ENCODE peak calls at places on chromosomes 3 and 15, in nine cellular contexts. One of them, this sample, is unnamed.

GRCh38 chr15:58771621-58772235 is 626 bp downstream of the MINDY2 start:
- DNase-seq in heart right ventricle: peak
- DNase-seq in neural crest cell: peak
- DNase-seq in PC-3: peak
- DNase-seq in astrocyte of the cerebellum: no peak
- DNase-seq in cardiac fibroblast: peak
- DNase-seq in thyroid gland: peak
- DNase-seq in fibroblast of pulmonary artery: no peak
- DNase-seq in tibial nerve: peak
- DNase-seq in this sample: no peak

GRCh38 chr15:101013769-101014223 is 94.6 kb downstream of the LRRK1 start:
- DNase-seq in tibial nerve: no peak
- DNase-seq in thyroid gland: no peak
- DNase-seq in fibroblast of pulmonary artery: no peak
- DNase-seq in cardiac fibroblast: no peak
- DNase-seq in heart right ventricle: no peak
- DNase-seq in astrocyte of the cerebellum: no peak
- DNase-seq in PC-3: no peak
- DNase-seq in neural crest cell: no peak
- DNase-seq in this sample: no peak

GRCh38 chr3:103629391-103629790 is 1194.6 kb downstream of the ZPLD1 start:
- DNase-seq in tibial nerve: no peak
- DNase-seq in PC-3: no peak
- DNase-seq in cardiac fibroblast: no peak
- DNase-seq in neural crest cell: no peak
- DNase-seq in astrocyte of the cerebellum: no peak
- DNase-seq in heart right ventricle: no peak
- DNase-seq in fibroblast of pulmonary artery: no peak
- DNase-seq in thyroid gland: no peak
- DNase-seq in this sample: no peak

GRCh38 chr3:102156426-102156825 is 278.4 kb upstream of the ZPLD1 start:
- DNase-seq in neural crest cell: no peak
- DNase-seq in PC-3: peak
- DNase-seq in tibial nerve: no peak
- DNase-seq in fibroblast of pulmonary artery: peak
- DNase-seq in astrocyte of the cerebellum: peak
- DNase-seq in thyroid gland: peak
- DNase-seq in heart right ventricle: no peak
- DNase-seq in cardiac fibroblast: peak
- DNase-seq in this sample: no peak

GRCh38 chr15:65532738-65533051 is 2.4 kb downstream of the HACD3 start:
- DNase-seq in thyroid gland: no peak
- DNase-seq in neural crest cell: no peak
- DNase-seq in heart right ventricle: no peak
- DNase-seq in tibial nerve: no peak
- DNase-seq in PC-3: peak
- DNase-seq in astrocyte of the cerebellum: no peak
- DNase-seq in fibroblast of pulmonary artery: peak
- DNase-seq in cardiac fibroblast: peak
- DNase-seq in this sample: no peak

GRCh38 chr3:141921316-141921715 is 44.9 kb downstream of the ATP1B3 start:
- DNase-seq in heart right ventricle: no peak
- DNase-seq in neural crest cell: no peak
- DNase-seq in fibroblast of pulmonary artery: no peak
- DNase-seq in tibial nerve: no peak
- DNase-seq in thyroid gland: no peak
- DNase-seq in astrocyte of the cerebellum: no peak
- DNase-seq in cardiac fibroblast: no peak
- DNase-seq in PC-3: no peak
- DNase-seq in this sample: no peak

GRCh38 chr3:71103430-71103881 is 480.1 kb downstream of the FOXP1 start:
- DNase-seq in thyroid gland: peak
- DNase-seq in heart right ventricle: peak
- DNase-seq in neural crest cell: no peak
- DNase-seq in astrocyte of the cerebellum: peak
- DNase-seq in fibroblast of pulmonary artery: peak
- DNase-seq in tibial nerve: peak
- DNase-seq in cardiac fibroblast: peak
- DNase-seq in PC-3: peak
- DNase-seq in this sample: no peak

GRCh38 chr15:25939122-25939521 is 76.0 kb upstream of the ATP10A start:
- DNase-seq in thyroid gland: no peak
- DNase-seq in neural crest cell: no peak
- DNase-seq in cardiac fibroblast: no peak
- DNase-seq in heart right ventricle: no peak
- DNase-seq in tibial nerve: no peak
- DNase-seq in astrocyte of the cerebellum: no peak
- DNase-seq in fibroblast of pulmonary artery: no peak
- DNase-seq in PC-3: no peak
- DNase-seq in this sample: no peak

GRCh38 chr3:17422636-17423035 is 319.8 kb downstream of the TBC1D5 start:
- DNase-seq in thyroid gland: no peak
- DNase-seq in astrocyte of the cerebellum: no peak
- DNase-seq in PC-3: no peak
- DNase-seq in neural crest cell: no peak
- DNase-seq in tibial nerve: no peak
- DNase-seq in fibroblast of pulmonary artery: no peak
- DNase-seq in heart right ventricle: no peak
- DNase-seq in cardiac fibroblast: no peak
- DNase-seq in this sample: no peak
- TF ChIP-seq CTCF in thyroid gland: no peak
- TF ChIP-seq CTCF in astrocyte of the cerebellum: no peak
- TF ChIP-seq CTCF in PC-3: no peak
- TF ChIP-seq CTCF in neural crest cell: no peak
- TF ChIP-seq CTCF in tibial nerve: no peak
- TF ChIP-seq CTCF in fibroblast of pulmonary artery: no peak
- TF ChIP-seq CTCF in heart right ventricle: no peak
- TF ChIP-seq CTCF in cardiac fibroblast: no peak
- TF ChIP-seq CTCF in this sample: no peak

GRCh38 chr3:63565220-63565619 is 87.3 kb upstream of the SNTN start:
- DNase-seq in PC-3: no peak
- DNase-seq in fibroblast of pulmonary artery: no peak
- DNase-seq in astrocyte of the cerebellum: no peak
- DNase-seq in heart right ventricle: no peak
- DNase-seq in tibial nerve: no peak
- DNase-seq in cardiac fibroblast: no peak
- DNase-seq in neural crest cell: no peak
- DNase-seq in thyroid gland: no peak
- DNase-seq in this sample: no peak
- TF ChIP-seq CTCF in PC-3: no peak
- TF ChIP-seq CTCF in fibroblast of pulmonary artery: no peak
- TF ChIP-seq CTCF in astrocyte of the cerebellum: no peak
- TF ChIP-seq CTCF in heart right ventricle: no peak
- TF ChIP-seq CTCF in tibial nerve: no peak
- TF ChIP-seq CTCF in cardiac fibroblast: no peak
- TF ChIP-seq CTCF in neural crest cell: no peak
- TF ChIP-seq CTCF in thyroid gland: no peak
- TF ChIP-seq CTCF in this sample: peak

GRCh38 chr15:55707523-55707922 is 35.4 kb downstream of the PRTG start:
- DNase-seq in tibial nerve: no peak
- DNase-seq in astrocyte of the cerebellum: no peak
- DNase-seq in thyroid gland: no peak
- DNase-seq in fibroblast of pulmonary artery: no peak
- DNase-seq in cardiac fibroblast: no peak
- DNase-seq in PC-3: no peak
- DNase-seq in neural crest cell: no peak
- DNase-seq in heart right ventricle: no peak
- DNase-seq in this sample: no peak

GRCh38 chr15:55710286-55710685 is 32.7 kb downstream of the PRTG start:
- DNase-seq in PC-3: no peak
- DNase-seq in fibroblast of pulmonary artery: no peak
- DNase-seq in neural crest cell: no peak
- DNase-seq in thyroid gland: no peak
- DNase-seq in heart right ventricle: no peak
- DNase-seq in astrocyte of the cerebellum: no peak
- DNase-seq in cardiac fibroblast: no peak
- DNase-seq in tibial nerve: no peak
- DNase-seq in this sample: no peak

GRCh38 chr15:55709458-55709857 is 33.5 kb downstream of the PRTG start:
- DNase-seq in neural crest cell: no peak
- DNase-seq in thyroid gland: no peak
- DNase-seq in astrocyte of the cerebellum: no peak
- DNase-seq in cardiac fibroblast: no peak
- DNase-seq in tibial nerve: no peak
- DNase-seq in heart right ventricle: no peak
- DNase-seq in PC-3: peak
- DNase-seq in fibroblast of pulmonary artery: no peak
- DNase-seq in this sample: no peak

GRCh38 chr15:55707985-55708384 is 35.0 kb downstream of the PRTG start:
- DNase-seq in astrocyte of the cerebellum: no peak
- DNase-seq in tibial nerve: no peak
- DNase-seq in fibroblast of pulmonary artery: no peak
- DNase-seq in thyroid gland: no peak
- DNase-seq in cardiac fibroblast: no peak
- DNase-seq in PC-3: no peak
- DNase-seq in neural crest cell: no peak
- DNase-seq in heart right ventricle: no peak
- DNase-seq in this sample: no peak

DNA sequence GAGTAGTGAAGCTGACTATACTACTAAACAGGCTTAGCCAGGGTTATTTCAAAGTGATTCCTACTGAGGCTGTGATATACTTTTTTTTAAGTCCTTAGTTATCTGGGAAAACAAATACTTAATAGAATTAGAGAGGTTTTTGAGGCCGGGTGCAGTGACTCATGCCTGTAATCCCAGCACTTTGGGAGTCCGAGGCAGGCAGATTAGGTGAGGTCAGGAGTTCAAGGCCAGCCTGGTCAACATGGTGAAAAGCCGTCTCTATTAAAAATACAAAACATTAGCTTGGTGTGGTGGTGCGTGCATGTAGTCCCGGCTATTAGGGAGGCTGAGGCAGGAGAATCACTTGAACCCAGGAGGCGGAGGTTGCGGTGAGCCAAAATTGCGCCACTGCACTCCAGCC is 34.2 kb downstream of the PRTG start:
- DNase-seq in fibroblast of pulmonary artery: no peak
- DNase-seq in thyroid gland: no peak
- DNase-seq in neural crest cell: no peak
- DNase-seq in cardiac fibroblast: no peak
- DNase-seq in astrocyte of the cerebellum: no peak
- DNase-seq in heart right ventricle: no peak
- DNase-seq in tibial nerve: no peak
- DNase-seq in PC-3: no peak
- DNase-seq in this sample: no peak
- TF ChIP-seq CTCF in fibroblast of pulmonary artery: no peak
- TF ChIP-seq CTCF in thyroid gland: no peak
- TF ChIP-seq CTCF in neural crest cell: no peak
- TF ChIP-seq CTCF in cardiac fibroblast: no peak
- TF ChIP-seq CTCF in astrocyte of the cerebellum: no peak
- TF ChIP-seq CTCF in heart right ventricle: no peak
- TF ChIP-seq CTCF in tibial nerve: no peak
- TF ChIP-seq CTCF in PC-3: no peak
- TF ChIP-seq CTCF in this sample: no peak

GRCh38 chr3:120423432-120423831 is 27.4 kb downstream of the FSTL1 start:
- DNase-seq in astrocyte of the cerebellum: no peak
- DNase-seq in cardiac fibroblast: no peak
- DNase-seq in neural crest cell: no peak
- DNase-seq in heart right ventricle: no peak
- DNase-seq in PC-3: no peak
- DNase-seq in tibial nerve: no peak
- DNase-seq in fibroblast of pulmonary artery: no peak
- DNase-seq in thyroid gland: no peak
- DNase-seq in this sample: no peak

GRCh38 chr3:120420360-120420759 is 30.4 kb downstream of the FSTL1 start:
- DNase-seq in tibial nerve: no peak
- DNase-seq in fibroblast of pulmonary artery: no peak
- DNase-seq in astrocyte of the cerebellum: no peak
- DNase-seq in thyroid gland: no peak
- DNase-seq in cardiac fibroblast: no peak
- DNase-seq in PC-3: no peak
- DNase-seq in heart right ventricle: no peak
- DNase-seq in neural crest cell: no peak
- DNase-seq in this sample: no peak

GRCh38 chr3:120419797-120420196 is 31.0 kb downstream of the FSTL1 start:
- DNase-seq in astrocyte of the cerebellum: no peak
- DNase-seq in cardiac fibroblast: no peak
- DNase-seq in neural crest cell: no peak
- DNase-seq in thyroid gland: no peak
- DNase-seq in fibroblast of pulmonary artery: no peak
- DNase-seq in tibial nerve: no peak
- DNase-seq in heart right ventricle: peak
- DNase-seq in PC-3: no peak
- DNase-seq in this sample: no peak

GRCh38 chr3:120418866-120419490 is 31.8 kb downstream of the FSTL1 start:
- DNase-seq in fibroblast of pulmonary artery: peak
- DNase-seq in heart right ventricle: peak
- DNase-seq in tibial nerve: no peak
- DNase-seq in PC-3: peak
- DNase-seq in astrocyte of the cerebellum: no peak
- DNase-seq in cardiac fibroblast: peak
- DNase-seq in thyroid gland: peak
- DNase-seq in neural crest cell: no peak
- DNase-seq in this sample: no peak

DNA sequence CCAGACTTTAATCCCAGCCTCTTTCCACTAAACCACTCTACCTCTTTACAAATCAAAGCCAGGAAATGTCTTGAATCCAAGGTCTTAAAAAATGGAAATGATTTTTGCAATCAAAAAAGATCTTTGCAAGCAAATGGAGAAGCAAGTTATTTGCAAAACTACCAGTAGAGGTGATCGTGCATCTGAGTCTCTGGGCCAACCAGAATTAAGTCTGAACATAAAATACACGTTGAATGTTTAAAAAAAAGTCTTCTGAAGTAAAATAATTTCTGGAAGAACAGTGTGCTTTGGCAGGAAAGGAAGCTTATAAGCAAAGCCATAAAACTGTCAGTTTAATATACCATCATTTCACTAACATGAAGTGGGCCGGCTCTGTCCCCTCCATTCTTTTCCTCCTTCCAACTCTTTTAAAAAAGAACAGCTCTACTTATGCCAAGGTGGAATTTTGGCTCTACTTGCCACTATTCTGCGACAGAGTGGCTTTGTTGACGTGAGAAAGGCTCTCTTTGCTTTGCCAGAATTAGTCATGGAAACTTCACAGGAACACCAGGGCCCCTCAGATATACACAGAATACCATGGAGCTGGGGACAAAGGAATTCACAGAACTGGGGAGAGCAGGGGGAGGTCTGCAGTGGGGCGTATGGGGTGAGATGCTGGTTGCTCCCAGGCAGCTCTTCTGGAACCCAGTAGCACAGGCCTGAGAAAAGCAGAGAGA is 29.8 kb downstream of the FSTL1 start:
- DNase-seq in fibroblast of pulmonary artery: peak
- DNase-seq in astrocyte of the cerebellum: peak
- DNase-seq in tibial nerve: no peak
- DNase-seq in thyroid gland: no peak
- DNase-seq in heart right ventricle: no peak
- DNase-seq in neural crest cell: no peak
- DNase-seq in PC-3: no peak
- DNase-seq in cardiac fibroblast: peak
- DNase-seq in this sample: no peak
- TF ChIP-seq CTCF in fibroblast of pulmonary artery: peak
- TF ChIP-seq CTCF in astrocyte of the cerebellum: peak
- TF ChIP-seq CTCF in tibial nerve: no peak
- TF ChIP-seq CTCF in thyroid gland: peak
- TF ChIP-seq CTCF in heart right ventricle: peak
- TF ChIP-seq CTCF in neural crest cell: no peak
- TF ChIP-seq CTCF in PC-3: no peak
- TF ChIP-seq CTCF in cardiac fibroblast: peak
- TF ChIP-seq CTCF in this sample: no peak